ENCODE peak calls at places on chromosomes 4 and X, in five cellular contexts. One of them, this sample, is unnamed.

GRCh38 chr4:78592104-78592783 is 40.7 kb downstream of the ANXA3 start:
- DNase-seq in NCI-H1092 treated with DMSO at 0.1 percent for 48 hours: no peak
- DNase-seq in T-helper 17 cell: no peak
- DNase-seq in stimulated activated CD8-positive, alpha-beta memory T cell treated with anti-CD3 and anti-CD28 coated beads, Interleukin-15, amount 100 ng/mL, for 48 hours: no peak
- DNase-seq in putamen: no peak
- DNase-seq in this sample: no peak

GRCh38 chrX:11881485-11882170 is 123.6 kb downstream of the MSL3 start:
- DNase-seq in NCI-H1092 treated with DMSO at 0.1 percent for 48 hours: no peak
- DNase-seq in T-helper 17 cell: no peak
- DNase-seq in stimulated activated CD8-positive, alpha-beta memory T cell treated with anti-CD3 and anti-CD28 coated beads, Interleukin-15, amount 100 ng/mL, for 48 hours: no peak
- DNase-seq in putamen: no peak
- DNase-seq in this sample: peak; percentile 34

GRCh38 chr4:140308366-140309123 is 64.9 kb upstream of the SCOC start:
- DNase-seq in NCI-H1092 treated with DMSO at 0.1 percent for 48 hours: no peak
- DNase-seq in T-helper 17 cell: no peak
- DNase-seq in stimulated activated CD8-positive, alpha-beta memory T cell treated with anti-CD3 and anti-CD28 coated beads, Interleukin-15, amount 100 ng/mL, for 48 hours: no peak
- DNase-seq in putamen: peak; percentile 79
- DNase-seq in this sample: peak; percentile 93

GRCh38 chrX:154040307-154040756 is 20.6 kb upstream of the IRAK1 start:
- DNase-seq in NCI-H1092 treated with DMSO at 0.1 percent for 48 hours: no peak
- DNase-seq in T-helper 17 cell: no peak
- DNase-seq in stimulated activated CD8-positive, alpha-beta memory T cell treated with anti-CD3 and anti-CD28 coated beads, Interleukin-15, amount 100 ng/mL, for 48 hours: no peak
- DNase-seq in putamen: no peak
- DNase-seq in this sample: peak; percentile 28

GRCh38 chrX:40473460-40474204 is 107.1 kb upstream of the ATP6AP2 start:
- DNase-seq in NCI-H1092 treated with DMSO at 0.1 percent for 48 hours: no peak
- DNase-seq in T-helper 17 cell: no peak
- DNase-seq in stimulated activated CD8-positive, alpha-beta memory T cell treated with anti-CD3 and anti-CD28 coated beads, Interleukin-15, amount 100 ng/mL, for 48 hours: no peak
- DNase-seq in putamen: no peak
- DNase-seq in this sample: no peak

GRCh38 chr4:97984545-97985131 is 158.6 kb downstream of the STPG2 start:
- DNase-seq in NCI-H1092 treated with DMSO at 0.1 percent for 48 hours: no peak
- DNase-seq in T-helper 17 cell: no peak
- DNase-seq in stimulated activated CD8-positive, alpha-beta memory T cell treated with anti-CD3 and anti-CD28 coated beads, Interleukin-15, amount 100 ng/mL, for 48 hours: no peak
- DNase-seq in putamen: no peak
- DNase-seq in this sample: no peak

GRCh38 chrX:153334654-153335295 is 822 bp downstream of the ZNF275 start:
- DNase-seq in NCI-H1092 treated with DMSO at 0.1 percent for 48 hours: no peak
- DNase-seq in T-helper 17 cell: no peak
- DNase-seq in stimulated activated CD8-positive, alpha-beta memory T cell treated with anti-CD3 and anti-CD28 coated beads, Interleukin-15, amount 100 ng/mL, for 48 hours: no peak
- DNase-seq in putamen: no peak
- DNase-seq in this sample: no peak

GRCh38 chr4:6281436-6282144 is 11.9 kb downstream of the WFS1 start:
- DNase-seq in NCI-H1092 treated with DMSO at 0.1 percent for 48 hours: no peak
- DNase-seq in T-helper 17 cell: no peak
- DNase-seq in stimulated activated CD8-positive, alpha-beta memory T cell treated with anti-CD3 and anti-CD28 coated beads, Interleukin-15, amount 100 ng/mL, for 48 hours: no peak
- DNase-seq in putamen: peak; percentile 56
- DNase-seq in this sample: no peak

GRCh38 chr4:2745516-2745915 is 10.6 kb downstream of the TNIP2 start:
- DNase-seq in NCI-H1092 treated with DMSO at 0.1 percent for 48 hours: no peak
- DNase-seq in T-helper 17 cell: no peak
- DNase-seq in stimulated activated CD8-positive, alpha-beta memory T cell treated with anti-CD3 and anti-CD28 coated beads, Interleukin-15, amount 100 ng/mL, for 48 hours: no peak
- DNase-seq in putamen: no peak
- DNase-seq in this sample: no peak

GRCh38 chr4:33270403-33270802 is 2550.2 kb downstream of the PCDH7 start:
- DNase-seq in NCI-H1092 treated with DMSO at 0.1 percent for 48 hours: no peak
- DNase-seq in T-helper 17 cell: no peak
- DNase-seq in stimulated activated CD8-positive, alpha-beta memory T cell treated with anti-CD3 and anti-CD28 coated beads, Interleukin-15, amount 100 ng/mL, for 48 hours: no peak
- DNase-seq in putamen: no peak
- DNase-seq in this sample: no peak

GRCh38 chrX:23483396-23483795 is 148.7 kb downstream of the PTCHD1 start:
- DNase-seq in NCI-H1092 treated with DMSO at 0.1 percent for 48 hours: peak; percentile 29
- DNase-seq in T-helper 17 cell: no peak
- DNase-seq in stimulated activated CD8-positive, alpha-beta memory T cell treated with anti-CD3 and anti-CD28 coated beads, Interleukin-15, amount 100 ng/mL, for 48 hours: no peak
- DNase-seq in putamen: no peak
- DNase-seq in this sample: no peak

GRCh38 chrX:1481636-1482529 is 29.2 kb upstream of the ASMTL start:
- DNase-seq in NCI-H1092 treated with DMSO at 0.1 percent for 48 hours: no peak
- DNase-seq in T-helper 17 cell: peak; percentile 56
- DNase-seq in stimulated activated CD8-positive, alpha-beta memory T cell treated with anti-CD3 and anti-CD28 coated beads, Interleukin-15, amount 100 ng/mL, for 48 hours: peak; percentile 66
- DNase-seq in putamen: peak; percentile 37
- DNase-seq in this sample: peak; percentile 87

GRCh38 chrX:15931362-15931761 is 76.7 kb upstream of the AP1S2 start:
- DNase-seq in NCI-H1092 treated with DMSO at 0.1 percent for 48 hours: no peak
- DNase-seq in T-helper 17 cell: no peak
- DNase-seq in stimulated activated CD8-positive, alpha-beta memory T cell treated with anti-CD3 and anti-CD28 coated beads, Interleukin-15, amount 100 ng/mL, for 48 hours: no peak
- DNase-seq in putamen: no peak
- DNase-seq in this sample: no peak

GRCh38 chr4:94766856-94767255 is 9.1 kb downstream of the BMPR1B start:
- DNase-seq in NCI-H1092 treated with DMSO at 0.1 percent for 48 hours: no peak
- DNase-seq in T-helper 17 cell: no peak
- DNase-seq in stimulated activated CD8-positive, alpha-beta memory T cell treated with anti-CD3 and anti-CD28 coated beads, Interleukin-15, amount 100 ng/mL, for 48 hours: no peak
- DNase-seq in putamen: no peak
- DNase-seq in this sample: no peak

GRCh38 chr4:100311181-100311580 is 120.9 kb upstream of the DDIT4L start:
- DNase-seq in NCI-H1092 treated with DMSO at 0.1 percent for 48 hours: no peak
- DNase-seq in T-helper 17 cell: no peak
- DNase-seq in stimulated activated CD8-positive, alpha-beta memory T cell treated with anti-CD3 and anti-CD28 coated beads, Interleukin-15, amount 100 ng/mL, for 48 hours: no peak
- DNase-seq in putamen: no peak
- DNase-seq in this sample: no peak

GRCh38 chr4:152684587-152684986 is 4.8 kb upstream of the TMEM154 start:
- DNase-seq in NCI-H1092 treated with DMSO at 0.1 percent for 48 hours: no peak
- DNase-seq in T-helper 17 cell: no peak
- DNase-seq in stimulated activated CD8-positive, alpha-beta memory T cell treated with anti-CD3 and anti-CD28 coated beads, Interleukin-15, amount 100 ng/mL, for 48 hours: no peak
- DNase-seq in putamen: no peak
- DNase-seq in this sample: no peak

GRCh38 chrX:105698386-105698785 is 124.0 kb upstream of the NRK start:
- DNase-seq in NCI-H1092 treated with DMSO at 0.1 percent for 48 hours: no peak
- DNase-seq in T-helper 17 cell: no peak
- DNase-seq in stimulated activated CD8-positive, alpha-beta memory T cell treated with anti-CD3 and anti-CD28 coated beads, Interleukin-15, amount 100 ng/mL, for 48 hours: no peak
- DNase-seq in putamen: no peak
- DNase-seq in this sample: peak; percentile 25

GRCh38 chr4:1194028-1194900 is 21.9 kb upstream of the SPON2 start:
- DNase-seq in NCI-H1092 treated with DMSO at 0.1 percent for 48 hours: peak; percentile 16
- DNase-seq in T-helper 17 cell: no peak
- DNase-seq in stimulated activated CD8-positive, alpha-beta memory T cell treated with anti-CD3 and anti-CD28 coated beads, Interleukin-15, amount 100 ng/mL, for 48 hours: no peak
- DNase-seq in putamen: peak; percentile 57
- DNase-seq in this sample: peak; percentile 57

GRCh38 chr4:114558446-114559020 is 40.1 kb upstream of the UGT8 start:
- DNase-seq in NCI-H1092 treated with DMSO at 0.1 percent for 48 hours: no peak
- DNase-seq in T-helper 17 cell: no peak
- DNase-seq in stimulated activated CD8-positive, alpha-beta memory T cell treated with anti-CD3 and anti-CD28 coated beads, Interleukin-15, amount 100 ng/mL, for 48 hours: no peak
- DNase-seq in putamen: no peak
- DNase-seq in this sample: no peak

GRCh38 chr4:17447675-17448298 is 64.1 kb downstream of the QDPR start:
- DNase-seq in NCI-H1092 treated with DMSO at 0.1 percent for 48 hours: peak; percentile 38
- DNase-seq in T-helper 17 cell: peak; percentile 41
- DNase-seq in stimulated activated CD8-positive, alpha-beta memory T cell treated with anti-CD3 and anti-CD28 coated beads, Interleukin-15, amount 100 ng/mL, for 48 hours: no peak
- DNase-seq in putamen: peak; percentile 61
- DNase-seq in this sample: peak; percentile 39

GRCh38 chr4:72326692-72327632 is 242.1 kb downstream of the ADAMTS3 start:
- DNase-seq in NCI-H1092 treated with DMSO at 0.1 percent for 48 hours: peak; percentile 30
- DNase-seq in T-helper 17 cell: no peak
- DNase-seq in stimulated activated CD8-positive, alpha-beta memory T cell treated with anti-CD3 and anti-CD28 coated beads, Interleukin-15, amount 100 ng/mL, for 48 hours: no peak
- DNase-seq in putamen: no peak
- DNase-seq in this sample: no peak

GRCh38 chr4:20318899-20319291 is 67.2 kb downstream of the SLIT2 start:
- DNase-seq in NCI-H1092 treated with DMSO at 0.1 percent for 48 hours: no peak
- DNase-seq in T-helper 17 cell: no peak
- DNase-seq in stimulated activated CD8-positive, alpha-beta memory T cell treated with anti-CD3 and anti-CD28 coated beads, Interleukin-15, amount 100 ng/mL, for 48 hours: no peak
- DNase-seq in putamen: no peak
- DNase-seq in this sample: no peak

GRCh38 chr4:156347412-156348075 is 393.9 kb upstream of the CTSO start:
- DNase-seq in NCI-H1092 treated with DMSO at 0.1 percent for 48 hours: no peak
- DNase-seq in T-helper 17 cell: no peak
- DNase-seq in stimulated activated CD8-positive, alpha-beta memory T cell treated with anti-CD3 and anti-CD28 coated beads, Interleukin-15, amount 100 ng/mL, for 48 hours: no peak
- DNase-seq in putamen: no peak
- DNase-seq in this sample: peak; percentile 19

This sample was measured in MG63.